ENCODE peak calls at places on chromosomes 4 and X, in four cellular contexts. Y, G, Q and H are unnamed samples.

GRCh38 chr4:146061610-146062324 is 113.8 kb upstream of the LSM6 start:
- DNase-seq in Y (no peak), G (no peak), Q (no peak), H (no peak)

GRCh38 chrX:15203694-15204093 is 66.2 kb downstream of the ASB9 start:
- DNase-seq in Q (no peak), G (no peak), Y (no peak), H (no peak)

GRCh38 chr4:127967141-127967775 is 2.1 kb downstream of the ABHD18 start:
- DNase-seq in Q (peak), G (no peak), Y (no peak), H (no peak)

GRCh38 chr4:78517050-78517652 is 34.4 kb upstream of the ANXA3 start:
- DNase-seq in Q (peak), G (peak), Y (no peak), H (peak)

GRCh38 chr4:7416745-7417432 is 17.8 kb downstream of the PSAPL1 start:
- DNase-seq in Q (no peak), G (no peak), Y (no peak), H (no peak)

GRCh38 chrX:70852294-70852693 is 56.2 kb downstream of the TEX11 start:
- DNase-seq in Y (no peak), Q (no peak), G (no peak), H (no peak)

GRCh38 chr4:154082760-154083530 is 294.1 kb upstream of the SFRP2 start:
- DNase-seq in Y (no peak), G (peak), Q (peak), H (peak)

GRCh38 chr4:139872274-139872673 is 206.7 kb downstream of the MGST2 start:
- DNase-seq in G (peak), Y (no peak), Q (no peak), H (no peak)

GRCh38 chr4:121711263-121712000 is 14.7 kb upstream of the ANXA5 start:
- DNase-seq in G (peak), Q (peak), Y (no peak), H (peak)

GRCh38 chr4:118224239-118224829 is 128.5 kb downstream of the PRSS12 start:
- DNase-seq in Q (peak), Y (no peak), G (peak), H (peak)

GRCh38 chr4:5526070-5526831 is 182.1 kb downstream of the EVC2 start:
- DNase-seq in Q (no peak), Y (no peak), G (no peak), H (no peak)

GRCh38 chrX:114152130-114152529 is 431.8 kb upstream of the HTR2C start:
- DNase-seq in G (peak), Q (peak), Y (no peak), H (no peak)

GRCh38 chr4:133668061-133668851 is 519.2 kb downstream of the PCDH10 start:
- DNase-seq in G (no peak), Y (no peak), Q (no peak), H (peak)

GRCh38 chrX:11478971-11479370 is 185.8 kb downstream of the AMELX start:
- DNase-seq in G (no peak), Q (no peak), Y (no peak), H (peak)

GRCh38 chr4:178296669-178297068 is 854.4 kb upstream of the AGA start:
- DNase-seq in G (no peak), Y (no peak), Q (no peak), H (no peak)

GRCh38 chr4:73508651-73509050 is 27.1 kb downstream of the AFM start:
- DNase-seq in G (no peak), Q (no peak), Y (no peak), H (no peak)

GRCh38 chr4:10118355-10119004 is 1.9 kb upstream of the WDR1 start:
- DNase-seq in G (no peak), Q (no peak), Y (peak), H (no peak)

GRCh38 chr4:185033950-185034349 is 15.7 kb downstream of the HELT start:
- DNase-seq in Y (peak), G (no peak), Q (no peak), H (no peak)

GRCh38 chr4:13919021-13919441 is 291.5 kb upstream of the BOD1L1 start:
- DNase-seq in Q (no peak), G (no peak), Y (no peak), H (no peak)

GRCh38 chr4:27010334-27010940 is 149.8 kb downstream of the STIM2 start:
- DNase-seq in Q (peak), Y (peak), G (peak), H (peak)

GRCh38 chr4:8538703-8539567 is 41.3 kb upstream of the GPR78 start:
- DNase-seq in Q (no peak), G (peak), Y (no peak), H (no peak)

GRCh38 chr4:100189820-100190642 is at the start of gene DDIT4L:
- DNase-seq in Q (peak), G (peak), Y (no peak), H (peak)

GRCh38 chr4:12472082-12472481 is 1012.1 kb downstream of the RAB28 start:
- DNase-seq in Q (no peak), G (no peak), Y (no peak), H (no peak)

GRCh38 chrX:344371-344901 is 25.8 kb upstream of the GTPBP6 start:
- DNase-seq in G (no peak), Q (no peak), Y (no peak), H (no peak)

GRCh38 chrX:48695925-48696300 is 621 bp upstream of the SUV39H1 start:
- DNase-seq in Q (no peak), Y (no peak), G (no peak), H (no peak)

DNA sequence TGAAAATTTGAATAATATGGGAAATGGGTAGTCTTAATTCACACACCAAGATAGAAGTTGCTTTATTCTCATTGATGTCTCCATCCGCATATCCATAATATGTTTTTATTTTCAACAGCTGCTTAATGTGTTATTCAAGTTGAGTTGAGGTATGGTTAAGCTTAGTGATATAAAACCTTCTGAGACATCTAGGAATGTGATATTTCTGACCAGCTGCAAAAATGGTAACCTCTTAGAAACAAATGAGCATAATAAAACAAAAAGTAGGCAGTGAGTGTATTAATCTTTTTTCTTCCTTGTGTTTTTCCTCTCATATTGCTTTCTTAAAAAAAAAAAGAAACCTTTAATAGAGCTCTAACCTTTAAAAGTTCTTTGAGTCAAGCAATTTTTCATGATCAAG is 172.9 kb downstream of the TENM3 start:
- DNase-seq in Y (no peak), Q (no peak), G (no peak), H (no peak)
- TF ChIP-seq JUNB in Y (no peak), Q (no peak), G (no peak), H (no peak)

GRCh38 chr4:83075696-83076095 is 38.8 kb downstream of the PLAC8 start:
- DNase-seq in Q (no peak), G (no peak), Y (no peak), H (no peak)
- TF ChIP-seq JUNB in Q (no peak), G (no peak), Y (peak), H (no peak)

GRCh38 chr4:48645225-48645794 is 134.8 kb downstream of the FRYL start:
- DNase-seq in G (no peak), Y (no peak), Q (no peak), H (no peak)
- TF ChIP-seq JUNB in G (no peak), Y (no peak), Q (no peak), H (no peak)

DNA sequence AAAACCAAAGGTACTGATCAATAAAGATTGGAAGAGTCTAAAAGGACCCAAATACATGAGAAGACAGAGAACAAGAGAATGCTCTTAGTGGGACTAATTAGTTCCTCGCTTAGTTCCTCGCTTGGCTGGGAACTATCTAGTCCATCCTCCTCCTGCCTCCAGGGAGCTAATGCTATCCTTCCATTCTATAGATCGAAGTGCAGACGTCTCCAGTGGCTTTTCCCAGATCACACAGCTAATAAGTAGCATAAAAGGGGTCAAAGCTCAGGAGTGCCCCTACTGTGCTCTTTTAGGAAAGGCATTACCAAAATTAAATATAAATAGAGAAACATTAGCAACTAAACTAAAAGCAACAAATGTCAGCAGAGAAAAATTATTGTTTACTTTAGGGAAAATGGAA is 42.3 kb upstream of the PPARGC1A start:
- DNase-seq in G (no peak), Q (no peak), Y (no peak), H (peak)
- TF ChIP-seq JUNB in G (no peak), Q (no peak), Y (no peak), H (no peak)

GRCh38 chr4:151753056-151753455 is 7.8 kb downstream of the GATB start:
- DNase-seq in Y (no peak), G (no peak), Q (no peak), H (no peak)
- TF ChIP-seq JUNB in Y (no peak), G (no peak), Q (no peak), H (no peak)

DNA sequence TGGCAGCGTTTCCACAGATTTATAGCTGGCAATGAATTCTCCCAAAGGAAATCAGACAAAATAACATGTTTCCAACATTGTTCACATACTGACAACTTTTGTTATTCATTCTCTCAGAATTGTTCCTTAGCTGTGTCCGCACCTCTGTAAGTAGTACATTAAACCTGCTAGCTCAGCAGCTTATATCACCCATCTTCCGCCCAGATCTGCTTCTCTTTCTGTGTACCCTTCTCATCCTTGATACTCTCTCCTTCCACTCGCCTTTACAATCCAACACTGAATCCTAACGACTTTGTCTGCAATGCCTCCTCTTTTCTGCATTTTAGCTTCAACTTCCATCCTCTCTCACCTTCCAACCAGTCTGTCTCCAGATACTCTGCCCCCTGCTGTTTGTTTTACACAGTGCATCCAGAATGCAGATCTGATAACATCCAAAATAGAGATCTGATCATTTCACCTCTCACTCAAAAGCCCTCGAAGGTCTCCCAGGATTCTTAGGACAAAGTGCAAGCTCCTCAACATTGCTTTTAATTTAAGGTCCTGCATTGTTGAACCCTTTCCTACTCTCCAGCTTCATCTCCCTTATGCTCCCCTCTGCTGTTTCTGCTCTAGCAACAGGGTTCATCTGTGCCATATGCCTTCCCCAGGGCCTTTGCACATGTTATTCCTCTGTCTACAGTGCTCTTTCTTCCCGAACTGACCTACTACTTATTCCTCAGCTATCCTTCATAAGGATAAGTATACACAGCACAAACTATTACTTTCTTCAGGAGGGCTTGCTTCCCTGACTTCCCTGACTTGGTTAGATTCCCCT is 67.3 kb upstream of the VBP1 start:
- DNase-seq in G (peak), Y (no peak), Q (peak), H (peak)
- TF ChIP-seq JUNB in G (no peak), Y (no peak), Q (no peak), H (no peak)

GRCh38 chr4:147118523-147118922 is 172.9 kb upstream of the TTC29 start:
- DNase-seq in Q (no peak), G (no peak), Y (peak), H (no peak)

GRCh38 chr4:147122697-147123472 is 177.2 kb upstream of the TTC29 start:
- DNase-seq in G (no peak), Y (no peak), Q (no peak), H (no peak)

DNA sequence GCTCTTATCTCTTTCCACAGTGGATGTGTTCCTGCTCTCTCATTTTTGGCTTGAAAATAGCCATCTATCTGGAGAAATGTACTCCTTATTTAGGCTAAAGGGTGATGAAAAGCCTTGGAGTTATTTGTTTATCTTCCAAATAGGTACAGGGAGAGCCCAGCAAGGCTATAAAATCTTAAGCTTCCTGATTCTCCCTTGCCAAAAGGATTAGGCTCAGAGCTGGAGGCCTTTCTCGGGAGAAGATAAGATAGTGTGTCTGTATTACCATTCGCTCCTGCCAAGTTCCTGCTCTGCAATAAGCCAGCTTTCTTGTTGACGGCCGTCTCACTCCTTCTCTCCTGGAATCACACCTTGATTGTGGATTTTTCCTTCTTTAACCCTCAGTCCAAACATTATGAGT is 171.7 kb upstream of the TTC29 start:
- DNase-seq in Q (no peak), G (no peak), Y (no peak), H (no peak)
- TF ChIP-seq JUNB in Q (no peak), G (no peak), Y (no peak), H (no peak)

GRCh38 chrX:23228454-23228853 is 106.2 kb upstream of the PTCHD1 start:
- DNase-seq in Y (no peak), G (no peak), Q (no peak), H (no peak)
- TF ChIP-seq JUNB in Y (no peak), G (no peak), Q (no peak), H (no peak)

DNA sequence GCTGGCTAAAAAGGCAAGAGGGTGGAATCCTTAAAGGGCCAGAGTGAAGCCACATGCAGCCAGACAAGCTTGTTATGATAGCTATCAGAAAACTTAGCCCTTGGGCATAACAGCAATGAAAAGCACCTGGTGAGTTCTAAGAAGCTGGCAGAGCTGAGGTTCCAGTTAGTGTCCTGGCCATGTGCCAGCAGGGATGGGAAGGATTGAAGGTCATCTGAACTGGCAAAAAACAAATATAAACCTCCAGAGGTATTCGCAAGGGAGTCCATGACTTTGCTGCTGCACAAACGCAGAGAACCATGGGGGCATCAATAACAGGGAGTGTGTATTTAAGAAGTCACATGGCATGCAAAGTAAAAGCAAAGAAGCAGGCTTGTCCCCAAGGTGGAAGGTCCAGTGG is 208.9 kb downstream of the FAM47A start:
- DNase-seq in Y (no peak), G (peak), Q (no peak), H (no peak)
- TF ChIP-seq JUNB in Y (no peak), G (no peak), Q (no peak), H (no peak)

GRCh38 chr4:52822583-52823477 is 39.3 kb upstream of the RASL11B start:
- DNase-seq in Q (no peak), Y (no peak), G (no peak), H (no peak)
- TF ChIP-seq JUNB in Q (no peak), Y (no peak), G (no peak), H (no peak)